ENCODE peak calls at places on chromosomes 16 and 17, in eight cellular contexts. One of them, this sample, is unnamed.

GRCh38 chr16:68444058-68444657 is 4.2 kb downstream of the SMPD3 start:
- DNase-seq in H1: no peak
- DNase-seq in GM12878: no peak
- DNase-seq in SK-N-SH: no peak
- DNase-seq in HepG2: peak; percentile 43
- DNase-seq in IMR-90: peak; percentile 21
- DNase-seq in K562: peak; percentile 31
- DNase-seq in HCT116: no peak
- DNase-seq in this sample: no peak

GRCh38 chr17:29238133-29238850 is 8.4 kb upstream of the CRYBA1 start:
- DNase-seq in H1: no peak
- DNase-seq in GM12878: no peak
- DNase-seq in SK-N-SH: no peak
- DNase-seq in HepG2: no peak
- DNase-seq in IMR-90: peak; percentile 64
- DNase-seq in K562: no peak
- DNase-seq in HCT116: no peak
- DNase-seq in this sample: no peak

GRCh38 chr17:67413399-67413798 is 36.3 kb downstream of the PITPNC1 start:
- DNase-seq in H1: no peak
- DNase-seq in GM12878: no peak
- DNase-seq in SK-N-SH: no peak
- DNase-seq in HepG2: no peak
- DNase-seq in IMR-90: no peak
- DNase-seq in K562: no peak
- DNase-seq in HCT116: no peak
- DNase-seq in this sample: no peak

GRCh38 chr17:50872710-50873424 is 6.7 kb upstream of the TOB1 start:
- DNase-seq in H1: no peak
- DNase-seq in GM12878: no peak
- DNase-seq in SK-N-SH: no peak
- DNase-seq in HepG2: no peak
- DNase-seq in IMR-90: peak; percentile 25
- DNase-seq in K562: no peak
- DNase-seq in HCT116: no peak
- DNase-seq in this sample: no peak

GRCh38 chr16:814974-815373 is 14.4 kb upstream of the GNG13 start:
- DNase-seq in H1: no peak
- DNase-seq in GM12878: no peak
- DNase-seq in SK-N-SH: no peak
- DNase-seq in HepG2: no peak
- DNase-seq in IMR-90: peak; percentile 70
- DNase-seq in K562: no peak
- DNase-seq in HCT116: no peak
- DNase-seq in this sample: no peak

GRCh38 chr16:23700509-23700908 is 12.5 kb downstream of the ERN2 start:
- DNase-seq in H1: no peak
- DNase-seq in GM12878: no peak
- DNase-seq in SK-N-SH: no peak
- DNase-seq in HepG2: no peak
- DNase-seq in IMR-90: no peak
- DNase-seq in K562: peak; percentile 61
- DNase-seq in HCT116: no peak
- DNase-seq in this sample: no peak

GRCh38 chr17:35714988-35715387 is 16.5 kb upstream of the RASL10B start:
- DNase-seq in H1: no peak
- DNase-seq in GM12878: no peak
- DNase-seq in SK-N-SH: no peak
- DNase-seq in HepG2: no peak
- DNase-seq in IMR-90: no peak
- DNase-seq in K562: no peak
- DNase-seq in HCT116: no peak
- DNase-seq in this sample: no peak

GRCh38 chr17:61862105-61862574 is 1.2 kb downstream of the BRIP1 start:
- DNase-seq in H1: no peak
- DNase-seq in GM12878: no peak
- DNase-seq in SK-N-SH: no peak
- DNase-seq in HepG2: peak; percentile 27
- DNase-seq in IMR-90: peak; percentile 42
- DNase-seq in K562: no peak
- DNase-seq in HCT116: no peak
- DNase-seq in this sample: no peak

GRCh38 chr17:6936370-6937028 is 59.4 kb upstream of the ALOX12 start:
- DNase-seq in H1: no peak
- DNase-seq in GM12878: no peak
- DNase-seq in SK-N-SH: peak; percentile 33
- DNase-seq in HepG2: no peak
- DNase-seq in IMR-90: peak; percentile 6
- DNase-seq in K562: no peak
- DNase-seq in HCT116: no peak
- DNase-seq in this sample: no peak

GRCh38 chr17:16379654-16380053 is 1.2 kb upstream of the UBB start:
- DNase-seq in H1: no peak
- DNase-seq in GM12878: no peak
- DNase-seq in SK-N-SH: no peak
- DNase-seq in HepG2: peak; percentile 49
- DNase-seq in IMR-90: no peak
- DNase-seq in K562: no peak
- DNase-seq in HCT116: no peak
- DNase-seq in this sample: no peak

GRCh38 chr17:54919456-54919855 is 18.8 kb downstream of the TOM1L1 start:
- DNase-seq in H1: no peak
- DNase-seq in GM12878: no peak
- DNase-seq in SK-N-SH: no peak
- DNase-seq in HepG2: no peak
- DNase-seq in IMR-90: no peak
- DNase-seq in K562: no peak
- DNase-seq in HCT116: no peak
- DNase-seq in this sample: no peak

GRCh38 chr16:53058882-53059281 is 4.1 kb downstream of the CHD9 start:
- DNase-seq in H1: no peak
- DNase-seq in GM12878: no peak
- DNase-seq in SK-N-SH: no peak
- DNase-seq in HepG2: no peak
- DNase-seq in IMR-90: no peak
- DNase-seq in K562: no peak
- DNase-seq in HCT116: no peak
- DNase-seq in this sample: no peak

GRCh38 chr16:3149193-3149530 is 14.3 kb downstream of the ZNF213 start:
- DNase-seq in H1: no peak
- DNase-seq in GM12878: no peak
- DNase-seq in SK-N-SH: no peak
- DNase-seq in HepG2: no peak
- DNase-seq in IMR-90: no peak
- DNase-seq in K562: no peak
- DNase-seq in HCT116: no peak
- DNase-seq in this sample: no peak

GRCh38 chr17:6695565-6695964 is 17.6 kb downstream of the SLC13A5 start:
- DNase-seq in H1: no peak
- DNase-seq in GM12878: no peak
- DNase-seq in SK-N-SH: no peak
- DNase-seq in HepG2: no peak
- DNase-seq in IMR-90: no peak
- DNase-seq in K562: no peak
- DNase-seq in HCT116: no peak
- DNase-seq in this sample: no peak

GRCh38 chr17:12958786-12959185 is 59.0 kb downstream of the ELAC2 start:
- DNase-seq in H1: no peak
- DNase-seq in GM12878: no peak
- DNase-seq in SK-N-SH: no peak
- DNase-seq in HepG2: no peak
- DNase-seq in IMR-90: peak; percentile 60
- DNase-seq in K562: no peak
- DNase-seq in HCT116: no peak
- DNase-seq in this sample: no peak

DNA sequence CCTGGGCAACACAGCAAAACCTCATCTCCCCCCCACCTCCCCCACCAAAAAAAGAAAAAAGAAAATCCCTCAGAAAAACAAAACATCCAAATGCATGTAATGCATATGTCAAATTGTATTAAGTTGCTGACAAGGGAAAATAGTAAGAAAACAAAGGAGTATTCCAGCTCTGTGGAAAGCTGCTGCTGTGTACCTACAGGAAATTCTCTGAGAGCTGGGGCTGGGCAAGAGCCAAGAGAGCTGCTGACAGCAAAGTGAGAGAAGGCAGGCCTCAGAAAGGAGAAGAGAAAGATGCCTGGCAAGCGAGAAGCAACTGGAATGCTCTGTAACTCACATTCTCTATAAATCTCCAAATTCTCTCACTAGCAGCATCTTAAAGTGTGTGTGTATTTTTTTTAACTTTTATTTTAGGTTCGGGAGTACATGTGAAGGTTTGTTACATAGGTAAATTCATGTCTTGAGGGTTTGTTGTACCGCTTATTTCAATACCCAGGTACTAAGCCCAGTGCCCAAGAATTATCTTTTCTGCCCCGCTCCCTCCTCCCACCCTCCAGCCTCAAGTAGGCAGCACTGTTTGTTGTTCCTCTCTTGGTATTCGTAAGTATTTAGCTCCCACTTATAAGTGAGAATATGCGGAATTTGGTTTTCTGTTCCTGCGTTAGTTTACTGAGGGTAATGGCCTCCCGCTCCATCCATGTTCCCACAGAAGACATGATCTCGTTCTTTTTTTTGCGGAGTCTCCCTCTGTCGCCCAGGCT is 24.4 kb downstream of the CNTROB start:
- DNase-seq in H1: no peak
- DNase-seq in GM12878: no peak
- DNase-seq in SK-N-SH: peak; percentile 34
- DNase-seq in HepG2: no peak
- DNase-seq in IMR-90: peak; percentile 12
- DNase-seq in K562: no peak
- DNase-seq in HCT116: no peak
- DNase-seq in this sample: no peak
- TF ChIP-seq RAD21 in H1: no peak
- TF ChIP-seq RAD21 in GM12878: no peak
- TF ChIP-seq RAD21 in SK-N-SH: no peak
- TF ChIP-seq RAD21 in HepG2: no peak
- TF ChIP-seq RAD21 in IMR-90: no peak
- TF ChIP-seq RAD21 in K562: no peak
- TF ChIP-seq RAD21 in HCT116: no peak
- TF ChIP-seq RAD21 in this sample: no peak

GRCh38 chr17:46811978-46812583 is 6.4 kb downstream of the WNT3 start:
- DNase-seq in H1: no peak
- DNase-seq in GM12878: no peak
- DNase-seq in SK-N-SH: no peak
- DNase-seq in HepG2: no peak
- DNase-seq in IMR-90: peak; percentile 55
- DNase-seq in K562: peak; percentile 54
- DNase-seq in HCT116: no peak
- DNase-seq in this sample: no peak
- TF ChIP-seq RAD21 in H1: no peak
- TF ChIP-seq RAD21 in GM12878: no peak
- TF ChIP-seq RAD21 in SK-N-SH: no peak
- TF ChIP-seq RAD21 in HepG2: no peak
- TF ChIP-seq RAD21 in IMR-90: no peak
- TF ChIP-seq RAD21 in K562: no peak
- TF ChIP-seq RAD21 in HCT116: no peak
- TF ChIP-seq RAD21 in this sample: no peak

GRCh38 chr17:46818319-46818928 is at the start of gene WNT3:
- DNase-seq in H1: no peak
- DNase-seq in GM12878: no peak
- DNase-seq in SK-N-SH: peak; percentile 82
- DNase-seq in HepG2: no peak
- DNase-seq in IMR-90: no peak
- DNase-seq in K562: peak; percentile 77
- DNase-seq in HCT116: no peak
- DNase-seq in this sample: no peak
- TF ChIP-seq RAD21 in H1: no peak
- TF ChIP-seq RAD21 in GM12878: no peak
- TF ChIP-seq RAD21 in SK-N-SH: no peak
- TF ChIP-seq RAD21 in HepG2: no peak
- TF ChIP-seq RAD21 in IMR-90: no peak
- TF ChIP-seq RAD21 in K562: no peak
- TF ChIP-seq RAD21 in HCT116: no peak
- TF ChIP-seq RAD21 in this sample: no peak

GRCh38 chr16:58201163-58201562 is 3.3 kb upstream of the CSNK2A2 start:
- DNase-seq in H1: no peak
- DNase-seq in GM12878: no peak
- DNase-seq in SK-N-SH: no peak
- DNase-seq in HepG2: no peak
- DNase-seq in IMR-90: no peak
- DNase-seq in K562: no peak
- DNase-seq in HCT116: no peak
- DNase-seq in this sample: no peak
- TF ChIP-seq RAD21 in H1: no peak
- TF ChIP-seq RAD21 in GM12878: no peak
- TF ChIP-seq RAD21 in SK-N-SH: no peak
- TF ChIP-seq RAD21 in HepG2: no peak
- TF ChIP-seq RAD21 in IMR-90: no peak
- TF ChIP-seq RAD21 in K562: no peak
- TF ChIP-seq RAD21 in HCT116: no peak
- TF ChIP-seq RAD21 in this sample: no peak

DNA sequence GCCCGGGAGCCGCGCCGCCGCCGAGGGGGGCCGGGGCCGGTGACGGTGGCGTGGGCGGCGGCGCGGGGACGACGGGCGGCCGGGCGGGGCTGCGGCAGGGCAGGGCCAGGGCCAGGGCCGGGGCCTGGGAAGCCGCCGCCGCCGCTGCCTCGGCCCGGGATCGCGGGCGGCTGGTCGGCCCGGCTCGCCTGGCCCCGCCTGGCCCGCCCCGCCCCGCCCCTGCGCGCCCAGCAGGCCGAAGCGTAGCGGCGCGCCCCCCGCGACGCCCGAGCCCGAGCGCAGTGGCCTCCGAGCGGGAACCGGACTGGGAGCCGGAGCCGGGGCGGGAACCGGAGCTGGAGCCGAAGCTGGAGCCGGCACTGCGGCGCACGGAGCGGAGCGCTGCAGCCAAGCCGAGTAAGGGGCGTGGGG is at the start of gene BEAN1:
- DNase-seq in H1: no peak
- DNase-seq in GM12878: no peak
- DNase-seq in SK-N-SH: peak; percentile 86
- DNase-seq in HepG2: no peak
- DNase-seq in IMR-90: no peak
- DNase-seq in K562: peak; percentile 23
- DNase-seq in HCT116: no peak
- DNase-seq in this sample: peak; percentile 46
- TF ChIP-seq RAD21 in H1: no peak
- TF ChIP-seq RAD21 in GM12878: no peak
- TF ChIP-seq RAD21 in SK-N-SH: no peak
- TF ChIP-seq RAD21 in HepG2: no peak
- TF ChIP-seq RAD21 in IMR-90: no peak
- TF ChIP-seq RAD21 in K562: no peak
- TF ChIP-seq RAD21 in HCT116: no peak
- TF ChIP-seq RAD21 in this sample: no peak

DNA sequence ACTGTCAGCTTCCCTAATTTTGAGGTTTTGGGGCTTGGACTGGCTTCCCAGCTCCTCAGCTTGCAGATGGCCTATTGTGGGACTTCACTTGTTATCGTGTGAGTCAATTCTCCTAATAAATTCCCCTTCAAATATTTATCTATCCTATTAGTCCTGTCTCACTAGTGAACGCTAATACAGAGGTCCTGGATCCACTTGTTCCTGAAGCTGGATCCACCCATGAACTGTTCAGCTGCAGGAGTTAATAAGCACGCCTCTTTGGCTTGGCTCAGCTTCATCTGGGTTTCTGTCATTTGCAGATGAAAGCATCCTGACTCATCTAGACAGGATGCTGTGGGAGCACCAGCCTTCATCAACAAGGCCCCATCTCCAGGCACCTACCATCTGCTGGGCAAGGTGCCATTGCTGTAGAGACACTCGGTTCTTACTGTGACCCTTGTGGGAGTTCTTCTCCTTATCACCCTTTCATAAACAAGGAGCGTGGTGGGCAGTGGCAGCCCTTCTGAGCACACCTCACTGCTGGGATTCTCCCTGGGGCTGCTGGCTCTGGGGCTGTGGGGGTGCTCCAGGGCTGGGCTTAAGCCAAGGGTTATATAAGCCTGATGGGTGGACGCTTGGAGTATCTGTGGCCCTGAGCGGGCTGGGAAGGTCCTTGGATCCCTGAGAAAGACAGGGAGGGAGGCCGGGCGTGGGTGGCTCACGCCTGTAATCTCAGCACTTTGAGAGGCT is 23.2 kb downstream of the LAT start:
- DNase-seq in H1: no peak
- DNase-seq in GM12878: no peak
- DNase-seq in SK-N-SH: no peak
- DNase-seq in HepG2: no peak
- DNase-seq in IMR-90: peak; percentile 90
- DNase-seq in K562: peak; percentile 83
- DNase-seq in HCT116: no peak
- DNase-seq in this sample: no peak
- TF ChIP-seq RAD21 in H1: no peak
- TF ChIP-seq RAD21 in GM12878: no peak
- TF ChIP-seq RAD21 in SK-N-SH: no peak
- TF ChIP-seq RAD21 in HepG2: no peak
- TF ChIP-seq RAD21 in IMR-90: no peak
- TF ChIP-seq RAD21 in K562: no peak
- TF ChIP-seq RAD21 in HCT116: no peak
- TF ChIP-seq RAD21 in this sample: no peak

This sample was measured in A549.